ENCODE peak calls at places on chromosome 9, in five cellular contexts. U, P, Y, R and I are unnamed samples.
A peak's percentile ranks its signal among the peaks of the same experiment; 100 is the strongest.

GRCh38 chr9:92619601-92620300 is 50.2 kb downstream of the IPPK start:
- DNase-seq in R (no peak), Y (no peak), U (no peak), P (no peak), I (no peak)

GRCh38 chr9:129027685-129028191 is 393 bp downstream of the SH3GLB2 start:
- DNase-seq in U (no peak), P (no peak), Y (peak; percentile 18), R (peak; percentile 78), I (peak; percentile 82)

GRCh38 chr9:6552033-6552737 is 93.3 kb downstream of the GLDC start:
- DNase-seq in Y (no peak), U (no peak), R (no peak), P (no peak), I (no peak)

GRCh38 chr9:129494113-129494789 is 126.7 kb downstream of the C9orf50 start:
- DNase-seq in R (no peak), P (no peak), Y (no peak), U (no peak), I (peak; percentile 67)

GRCh38 chr9:129685220-129685932 is 19.9 kb downstream of the PRRX2 start:
- DNase-seq in P (no peak), U (no peak), Y (no peak), R (no peak), I (no peak)

GRCh38 chr9:36082928-36083327 is 46.2 kb downstream of the RECK start:
- DNase-seq in P (no peak), R (no peak), Y (no peak), U (no peak), I (no peak)

GRCh38 chr9:86040281-86041155 is 58.8 kb downstream of the GOLM1 start:
- DNase-seq in Y (no peak), U (no peak), P (no peak), R (no peak), I (no peak)

GRCh38 chr9:6955251-6955921 is 197.6 kb downstream of the KDM4C start:
- DNase-seq in R (peak; percentile 12), Y (peak; percentile 76), P (no peak), U (no peak), I (no peak)

GRCh38 chr9:134748637-134749036 is 107.0 kb downstream of the COL5A1 start:
- DNase-seq in U (no peak), Y (peak; percentile 49), R (no peak), P (no peak), I (no peak)

GRCh38 chr9:135547756-135548736 is 2.1 kb downstream of the OBP2A start:
- DNase-seq in R (no peak), P (no peak), Y (no peak), U (no peak), I (peak; percentile 30)

GRCh38 chr9:98009926-98010325 is 26.8 kb downstream of the ANP32B start:
- DNase-seq in Y (no peak), P (no peak), R (no peak), U (no peak), I (no peak)

GRCh38 chr9:109143881-109144562 is 23.0 kb downstream of the FRRS1L start:
- DNase-seq in Y (peak; percentile 69), U (no peak), R (peak; percentile 19), P (no peak), I (no peak)

GRCh38 chr9:137865581-137866145 is 11.9 kb upstream of the CACNA1B start:
- DNase-seq in U (no peak), R (no peak), Y (no peak), P (no peak), I (no peak)

GRCh38 chr9:35792044-35792813 is 838 bp downstream of the NPR2 start:
- DNase-seq in P (no peak), R (no peak), U (no peak), Y (no peak), I (peak; percentile 81)

GRCh38 chr9:4955836-4956235 is 29.2 kb upstream of the JAK2 start:
- DNase-seq in U (no peak), Y (peak; percentile 13), R (no peak), P (no peak), I (no peak)

GRCh38 chr9:129886226-129887174 is 51.2 kb downstream of the USP20 start:
- DNase-seq in R (peak; percentile 71), U (peak; percentile 49), P (peak; percentile 62), Y (no peak), I (no peak)